ENCODE peak calls at places on chromosomes 13 and 19, in five cellular contexts. V is adipocyte; I is left ventricle myocardium inferior; Y is CD8-positive, alpha-beta memory T cell; P is tibial artery. X is an unnamed sample. For H3K4me1, the result is how much of the 10 kb centered on the place peaks cover.

GRCh38 chr19:35505956-35506355 is 7.5 kb downstream of the DMKN start:
- DNase-seq in V (no peak), I (no peak), Y (no peak), P (no peak), X (no peak)

GRCh38 chr13:109857803-109858202 is 71.4 kb upstream of the IRS2 start:
- DNase-seq in V (no peak), I (no peak), Y (no peak), P (no peak), X (no peak)

GRCh38 chr19:1213391-1214286 is 8.1 kb downstream of the STK11 start:
- DNase-seq in V (no peak), I (peak), Y (no peak), P (peak), X (peak)

GRCh38 chr13:82688400-82688999 is 1193.8 kb downstream of the SLITRK1 start:
- DNase-seq in V (peak), I (no peak), Y (no peak), P (no peak), X (no peak)

GRCh38 chr13:45861352-45861751 is 9.8 kb upstream of the SIAH3 start:
- DNase-seq in V (peak), I (no peak), Y (no peak), P (no peak), X (no peak)

GRCh38 chr13:28353679-28354078 is 141.2 kb downstream of the FLT1 start:
- DNase-seq in V (no peak), I (no peak), Y (no peak), P (no peak), X (no peak)

GRCh38 chr19:38250821-38251563 is 5.2 kb downstream of the PPP1R14A start:
- DNase-seq in V (no peak), I (peak), Y (no peak), P (peak), X (peak)

GRCh38 chr19:860481-861098 is 1.1 kb downstream of the CFD start:
- DNase-seq in V (peak), I (peak), Y (peak), P (peak), X (peak)

GRCh38 chr13:89695343-89696257 is 1651.9 kb upstream of the MIR17HG start:
- DNase-seq in V (no peak), I (no peak), Y (no peak), P (no peak), X (no peak)

GRCh38 chr19:3443840-3444694 is 36.3 kb downstream of the SMIM24 start:
- DNase-seq in V (no peak), I (peak), Y (no peak), P (no peak), X (no peak)

DNA sequence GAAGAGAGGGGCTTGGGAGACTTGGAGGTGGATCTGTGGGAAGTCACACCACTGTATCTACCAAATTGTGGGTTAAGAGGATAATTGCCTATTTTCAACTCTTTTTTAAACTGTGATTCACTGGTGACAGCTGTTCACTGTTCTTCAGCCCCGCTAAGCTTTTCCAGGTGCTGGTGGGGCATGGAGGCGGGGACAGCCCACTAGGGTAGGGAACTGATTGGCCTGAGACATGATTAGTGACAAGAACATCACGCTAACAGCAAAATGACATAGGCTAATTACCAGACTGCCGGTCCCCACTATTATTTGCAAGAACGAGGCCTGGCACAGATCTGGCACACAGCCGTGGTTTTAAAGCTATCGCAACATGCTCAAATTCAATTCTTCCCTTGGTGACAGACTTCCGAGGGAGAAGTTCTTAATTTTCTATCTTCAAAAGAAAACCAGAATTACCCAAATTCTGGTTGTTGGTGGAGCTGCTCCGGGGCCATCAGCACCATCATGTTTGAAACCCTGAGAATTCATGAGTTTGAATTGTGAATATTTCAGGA is 18.0 kb downstream of the DOCK9 start:
- DNase-seq in V (no peak), I (no peak), Y (no peak), P (no peak), X (no peak)
- H3K4me1 ChIP-seq in V (under half), I (half or more), Y (under half), P (under half), X (under half)

DNA sequence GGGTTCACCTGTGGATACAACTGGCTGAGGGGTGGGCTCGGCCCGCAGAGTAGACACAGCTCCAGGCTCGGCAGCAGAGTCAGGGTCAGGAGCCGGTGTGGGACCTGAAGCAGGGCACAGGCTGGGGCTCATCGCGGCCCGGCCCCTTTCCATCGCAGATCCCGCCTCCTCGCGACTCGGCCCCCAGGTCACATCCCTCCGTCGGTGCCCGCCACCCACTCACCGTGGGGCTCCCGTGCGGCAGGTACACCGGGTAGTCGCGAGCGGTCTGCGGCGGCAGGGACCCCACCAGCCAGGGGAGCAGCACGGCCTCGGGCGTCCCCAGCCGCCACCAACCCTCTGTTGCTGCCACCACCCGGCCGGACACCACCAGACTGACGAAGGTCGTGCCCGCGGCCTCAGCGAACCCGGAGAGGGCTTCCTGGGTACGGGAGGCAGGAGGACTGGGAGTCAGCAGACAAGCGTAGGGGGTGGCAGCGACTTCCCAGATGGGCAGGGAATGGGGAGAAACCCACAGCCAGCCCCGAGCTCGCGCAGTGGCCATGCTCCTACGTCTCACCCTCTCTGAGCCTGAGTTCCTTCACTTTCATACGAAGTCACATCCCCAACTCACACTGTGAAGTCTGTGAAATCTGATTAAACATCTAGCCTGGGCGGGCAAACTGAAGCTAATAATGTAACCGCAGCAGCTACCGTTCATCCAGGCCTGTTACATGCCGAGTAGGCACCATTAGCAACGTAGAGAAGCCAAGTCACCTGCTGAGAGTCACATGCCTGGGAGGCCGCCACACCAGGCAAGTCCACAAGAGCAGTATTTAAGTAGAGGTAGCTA is 3.7 kb downstream of the FUZ start:
- DNase-seq in V (peak), I (peak), Y (peak), P (peak), X (peak)
- H3K4me3 ChIP-seq in V (peak), I (peak), Y (peak), P (peak), X (peak)

GRCh38 chr13:44148159-44148929 is 225.3 kb upstream of the SERP2 start:
- DNase-seq in V (no peak), I (no peak), Y (no peak), P (no peak), X (no peak)

GRCh38 chr13:44147648-44148047 is 226.0 kb upstream of the SERP2 start:
- DNase-seq in V (no peak), I (no peak), Y (no peak), P (no peak), X (no peak)

GRCh38 chr13:44146162-44146561 is 227.5 kb upstream of the SERP2 start:
- DNase-seq in V (no peak), I (no peak), Y (no peak), P (no peak), X (no peak)

GRCh38 chr13:44149821-44150220 is 223.8 kb upstream of the SERP2 start:
- DNase-seq in V (no peak), I (no peak), Y (no peak), P (no peak), X (no peak)

GRCh38 chr13:44147222-44147621 is 226.4 kb upstream of the SERP2 start:
- DNase-seq in V (no peak), I (no peak), Y (no peak), P (no peak), X (no peak)
- H3K4me1 ChIP-seq in V (under half), I (under half), Y (under half), P (under half), X (under half)

GRCh38 chr13:71867101-71867814 is at the start of gene DACH1:
- DNase-seq in V (peak), I (peak), Y (no peak), P (no peak), X (peak)

GRCh38 chr13:71871844-71872243 is 4.8 kb upstream of the DACH1 start:
- DNase-seq in V (no peak), I (no peak), Y (no peak), P (no peak), X (no peak)

GRCh38 chr13:71871180-71871754 is 4.3 kb upstream of the DACH1 start:
- DNase-seq in V (no peak), I (no peak), Y (no peak), P (no peak), X (no peak)

GRCh38 chr13:71870036-71870435 is 3.0 kb upstream of the DACH1 start:
- DNase-seq in V (no peak), I (no peak), Y (no peak), P (no peak), X (no peak)

DNA sequence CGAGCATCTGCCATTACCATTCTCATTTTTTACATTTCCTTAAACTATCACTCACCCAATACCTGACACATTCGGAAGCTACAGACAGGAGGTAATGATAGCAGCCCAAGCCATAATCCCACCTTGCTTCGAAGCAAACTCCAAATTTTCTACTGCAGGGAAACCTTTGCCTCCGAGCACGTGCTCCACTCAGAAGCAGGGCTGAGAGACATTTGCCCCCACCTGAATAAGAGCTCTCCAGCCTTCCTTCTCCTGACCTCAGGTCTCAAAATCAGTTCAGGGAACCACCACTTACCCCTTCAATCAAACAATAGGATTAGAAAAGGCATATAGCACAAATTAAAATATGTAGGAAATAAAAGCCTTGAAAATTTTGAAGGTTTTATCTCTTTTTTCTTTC is 2.3 kb upstream of the DACH1 start:
- DNase-seq in V (no peak), I (no peak), Y (no peak), P (no peak), X (no peak)
- H3K4me3 ChIP-seq in V (no peak), I (no peak), Y (no peak), P (no peak), X (no peak)